ENCODE peak calls at places on chromosome 10, in four cellular contexts. K, J, H and U are unnamed samples.

GRCh38 chr10:95276367-95277200 is 14.2 kb downstream of the PDLIM1 start:
- DNase-seq in K (no peak), J (no peak), H (no peak), U (no peak)

GRCh38 chr10:61975107-61975932 is 73.8 kb downstream of the ARID5B start:
- DNase-seq in K (peak; percentile 55), J (no peak), H (no peak), U (no peak)

GRCh38 chr10:22619111-22619510 is 95.3 kb downstream of the PIP4K2A start:
- DNase-seq in K (no peak), J (no peak), H (no peak), U (no peak)

GRCh38 chr10:124224331-124225028 is 131.1 kb upstream of the CHST15 start:
- DNase-seq in K (no peak), J (no peak), H (no peak), U (no peak)

GRCh38 chr10:47295411-47295810 is 4.6 kb upstream of the GDF10 start:
- DNase-seq in K (no peak), J (no peak), H (no peak), U (no peak)

GRCh38 chr10:59880019-59880717 is 26.2 kb downstream of the CCDC6 start:
- DNase-seq in K (no peak), J (no peak), H (no peak), U (no peak)

GRCh38 chr10:75165684-75166622 is 44.6 kb upstream of the VDAC2 start:
- DNase-seq in K (no peak), J (no peak), H (no peak), U (no peak)

GRCh38 chr10:17963431-17963830 is 11.7 kb downstream of the SLC39A12 start:
- DNase-seq in K (no peak), J (no peak), H (no peak), U (no peak)

GRCh38 chr10:124983321-124983720 is 41.4 kb downstream of the ZRANB1 start:
- DNase-seq in K (no peak), J (no peak), H (no peak), U (no peak)

GRCh38 chr10:133131754-133132710 is 28.0 kb upstream of the KNDC1 start:
- DNase-seq in K (no peak), J (no peak), H (no peak), U (peak; percentile 24)

GRCh38 chr10:47024399-47025252 is 113.4 kb downstream of the PTPN20 start:
- DNase-seq in K (no peak), J (peak; percentile 32), H (peak; percentile 38), U (peak; percentile 81)

GRCh38 chr10:125107166-125107949 is 53.0 kb downstream of the CTBP2 start:
- DNase-seq in K (no peak), J (no peak), H (no peak), U (no peak)

GRCh38 chr10:128058106-128058745 is 68.0 kb downstream of the MKI67 start:
- DNase-seq in K (no peak), J (no peak), H (no peak), U (peak; percentile 28)

GRCh38 chr10:97774811-97775294 is 3.1 kb upstream of the SFRP5 start:
- DNase-seq in K (no peak), J (no peak), H (no peak), U (peak; percentile 65)

GRCh38 chr10:102312683-102313082 is 67.4 kb downstream of the GBF1 start:
- DNase-seq in K (no peak), J (no peak), H (no peak), U (no peak)

GRCh38 chr10:18713077-18713476 is 53.8 kb downstream of the ARL5B start:
- DNase-seq in K (peak; percentile 16), J (no peak), H (no peak), U (no peak)

GRCh38 chr10:54065106-54065505 is 735.9 kb downstream of the PCDH15 start:
- DNase-seq in K (no peak), J (no peak), H (no peak), U (no peak)

GRCh38 chr10:109961181-109962001 is 38.1 kb upstream of the XPNPEP1 start:
- DNase-seq in K (peak; percentile 54), J (no peak), H (no peak), U (no peak)

GRCh38 chr10:87753995-87754866 is 63.8 kb downstream of the ATAD1 start:
- DNase-seq in K (no peak), J (no peak), H (no peak), U (no peak)

GRCh38 chr10:132538790-132539421 is 1.3 kb downstream of the INPP5A start:
- DNase-seq in K (no peak), J (no peak), H (no peak), U (peak; percentile 34)

GRCh38 chr10:124916098-124916584 is 25.8 kb upstream of the ZRANB1 start:
- DNase-seq in K (no peak), J (no peak), H (no peak), U (no peak)

GRCh38 chr10:84204122-84204521 is 9.8 kb downstream of the CDHR1 start:
- DNase-seq in K (no peak), J (no peak), H (no peak), U (no peak)

GRCh38 chr10:13990392-13990805 is 340.3 kb downstream of the FRMD4A start:
- DNase-seq in K (no peak), J (no peak), H (no peak), U (no peak)

GRCh38 chr10:3982746-3983442 is 197.9 kb upstream of the KLF6 start:
- DNase-seq in K (no peak), J (no peak), H (no peak), U (no peak)

GRCh38 chr10:112375721-112376577 is 2.0 kb downstream of the ACSL5 start:
- DNase-seq in K (no peak), J (no peak), H (no peak), U (peak; percentile 73)

GRCh38 chr10:70743879-70744278 is 41.3 kb downstream of the TBATA start:
- DNase-seq in K (no peak), J (no peak), H (no peak), U (peak; percentile 30)

GRCh38 chr10:17923728-17924127 is 28.0 kb upstream of the SLC39A12 start:
- DNase-seq in K (peak; percentile 71), J (no peak), H (no peak), U (no peak)

GRCh38 chr10:125081931-125082330 is 78.4 kb downstream of the CTBP2 start:
- DNase-seq in K (no peak), J (no peak), H (no peak), U (peak; percentile 54)

GRCh38 chr10:51156913-51157312 is 82.6 kb downstream of the PRKG1 start:
- DNase-seq in K (no peak), J (no peak), H (no peak), U (no peak)

GRCh38 chr10:75972494-75973276 is 541.3 kb downstream of the LRMDA start:
- DNase-seq in K (peak; percentile 71), J (no peak), H (peak; percentile 56), U (no peak)

GRCh38 chr10:131899695-131900349 is 986 bp upstream of the PPP2R2D start:
- DNase-seq in K (no peak), J (no peak), H (no peak), U (no peak)